ENCODE peak calls at places on chromosomes 6 and 20, in five cellular contexts. O, B, S, A and C are unnamed samples.

GRCh38 chr6:116529466-116529969 is 16.0 kb downstream of the TRAPPC3L start:
- DNase-seq in O (no peak), B (no peak), S (no peak), A (no peak), C (no peak)

GRCh38 chr20:44080646-44081267 is 106.2 kb downstream of the JPH2 start:
- DNase-seq in O (peak), B (peak), S (peak), A (peak), C (peak)

GRCh38 chr20:10674684-10675455 is 1.1 kb upstream of the JAG1 start:
- DNase-seq in O (peak), B (peak), S (peak), A (peak), C (peak)

GRCh38 chr6:155112757-155113156 is 117.6 kb downstream of the TIAM2 start:
- DNase-seq in O (no peak), B (no peak), S (no peak), A (no peak), C (no peak)

GRCh38 chr6:83065511-83066192 is at the start of gene UBE3D:
- DNase-seq in O (peak), B (peak), S (peak), A (peak), C (peak)

GRCh38 chr20:63183422-63184146 is 32.3 kb downstream of the YTHDF1 start:
- DNase-seq in O (no peak), B (peak), S (peak), A (peak), C (peak)

GRCh38 chr6:143374014-143374413 is 76.5 kb downstream of the ADAT2 start:
- DNase-seq in O (no peak), B (no peak), S (no peak), A (no peak), C (no peak)

GRCh38 chr6:42140756-42141602 is 1.4 kb downstream of the C6orf132 start:
- DNase-seq in O (no peak), B (no peak), S (no peak), A (no peak), C (no peak)

GRCh38 chr20:44355503-44356352 is at the start of gene HNF4A:
- DNase-seq in O (no peak), B (no peak), S (peak), A (no peak), C (peak)

GRCh38 chr6:134007077-134007476 is 45.3 kb downstream of the SLC2A12 start:
- DNase-seq in O (no peak), B (no peak), S (no peak), A (no peak), C (no peak)

GRCh38 chr6:146028250-146028789 is 542 bp upstream of the GRM1 start:
- DNase-seq in O (peak), B (peak), S (peak), A (peak), C (peak)

GRCh38 chr6:146106532-146106931 is 77.7 kb downstream of the GRM1 start:
- DNase-seq in O (no peak), B (no peak), S (no peak), A (no peak), C (no peak)

GRCh38 chr20:19860742-19861141 is 102.7 kb downstream of the RIN2 start:
- DNase-seq in O (no peak), B (no peak), S (no peak), A (no peak), C (no peak)

GRCh38 chr6:117533775-117534174 is 51.3 kb downstream of the DCBLD1 start:
- DNase-seq in O (no peak), B (no peak), S (no peak), A (no peak), C (no peak)